ENCODE peak calls at places on chromosome 1, in seven cellular contexts. D, E, J, Q, N, P and T are unnamed samples. For H3K27me3, the result is how much of the 10 kb centered on the place peaks cover.

GRCh38 chr1:228004331-228004871 is 2.4 kb upstream of the WNT3A start:
- DNase-seq in P (peak), J (no peak), D (peak), N (no peak), Q (peak), E (no peak), T (no peak)

GRCh38 chr1:9263276-9263855 is 28.8 kb downstream of the H6PD start:
- DNase-seq in N (no peak), D (no peak), J (no peak), Q (no peak), E (no peak), P (no peak), T (no peak)

GRCh38 chr1:204478166-204478899 is 16.3 kb downstream of the PIK3C2B start:
- DNase-seq in N (no peak), J (no peak), P (no peak), E (no peak), Q (no peak), D (no peak), T (no peak)

GRCh38 chr1:160844447-160845232 is 18.0 kb downstream of the CD244 start:
- DNase-seq in E (no peak), J (no peak), Q (no peak), P (peak), D (no peak), N (no peak), T (no peak)

GRCh38 chr1:4972761-4973320 is 318.4 kb downstream of the AJAP1 start:
- DNase-seq in P (no peak), D (no peak), N (no peak), E (no peak), Q (no peak), J (no peak), T (no peak)

GRCh38 chr1:247411583-247412295 is 4.2 kb upstream of the NLRP3 start:
- DNase-seq in Q (no peak), N (no peak), P (no peak), E (no peak), D (no peak), J (no peak), T (no peak)

GRCh38 chr1:37480125-37480466 is 5.7 kb downstream of the ZC3H12A start:
- DNase-seq in D (no peak), E (no peak), P (no peak), J (no peak), Q (no peak), N (no peak), T (no peak)

GRCh38 chr1:6460349-6461236 is 5.4 kb downstream of the TNFRSF25 start:
- DNase-seq in N (no peak), J (no peak), D (no peak), Q (no peak), P (no peak), E (no peak), T (no peak)

GRCh38 chr1:203035111-203036000 is 9.1 kb downstream of the PPFIA4 start:
- DNase-seq in Q (no peak), E (no peak), N (no peak), J (no peak), P (no peak), D (peak), T (no peak)

GRCh38 chr1:186730951-186731350 is 50.7 kb upstream of the PTGS2 start:
- DNase-seq in J (no peak), D (no peak), Q (no peak), N (no peak), P (no peak), E (no peak), T (no peak)

GRCh38 chr1:222555992-222556615 is 8.2 kb upstream of the HHIPL2 start:
- DNase-seq in Q (no peak), E (peak), N (no peak), D (no peak), J (no peak), P (no peak), T (no peak)

GRCh38 chr1:158045639-158046038 is 52.2 kb downstream of the KIRREL1 start:
- DNase-seq in D (no peak), E (peak), J (peak), P (no peak), Q (peak), N (peak), T (peak)

GRCh38 chr1:23505851-23506250 is 21.9 kb upstream of the ASAP3 start:
- DNase-seq in N (no peak), J (no peak), E (no peak), P (peak), Q (no peak), D (no peak), T (no peak)

GRCh38 chr1:42379794-42380616 is 587 bp upstream of the RIMKLA start:
- DNase-seq in J (no peak), N (peak), P (peak), E (peak), D (peak), Q (peak), T (peak)

GRCh38 chr1:41599912-41600311 is 115.4 kb upstream of the EDN2 start:
- DNase-seq in J (no peak), Q (peak), N (peak), P (peak), D (no peak), E (peak), T (no peak)

GRCh38 chr1:47229884-47230691 is 1.9 kb downstream of the TAL1 start:
- DNase-seq in D (no peak), E (no peak), J (no peak), Q (no peak), P (no peak), N (no peak), T (no peak)

GRCh38 chr1:179952181-179952580 is 2.4 kb upstream of the CEP350 start:
- DNase-seq in Q (no peak), D (no peak), E (no peak), N (no peak), P (no peak), J (no peak), T (no peak)

GRCh38 chr1:161779393-161779792 is 13.3 kb downstream of the ATF6 start:
- DNase-seq in J (no peak), Q (no peak), D (no peak), P (peak), N (no peak), E (no peak), T (no peak)

GRCh38 chr1:112165375-112165774 is 175.9 kb upstream of the KCND3 start:
- DNase-seq in P (no peak), E (no peak), N (no peak), D (no peak), J (no peak), Q (peak), T (no peak)

GRCh38 chr1:93771843-93772242 is 90.2 kb upstream of the BCAR3 start:
- DNase-seq in Q (no peak), E (no peak), N (no peak), P (no peak), J (no peak), D (no peak), T (no peak)

GRCh38 chr1:236163460-236164153 is 21.3 kb downstream of the GPR137B start:
- DNase-seq in Q (peak), N (no peak), D (no peak), E (no peak), J (no peak), P (no peak), T (no peak)

GRCh38 chr1:66176012-66176715 is 357.8 kb upstream of the SGIP1 start:
- DNase-seq in J (no peak), N (no peak), E (peak), Q (peak), D (peak), P (no peak), T (peak)

GRCh38 chr1:21869620-21870121 is 57.6 kb downstream of the LDLRAD2 start:
- DNase-seq in J (no peak), E (peak), Q (no peak), N (peak), P (peak), D (no peak), T (no peak)

GRCh38 chr1:37495875-37496274 is 18.7 kb downstream of the MEAF6 start:
- DNase-seq in Q (no peak), J (no peak), N (no peak), E (no peak), D (no peak), P (no peak), T (no peak)

GRCh38 chr1:24694380-24694843 is 50.8 kb upstream of the CLIC4 start:
- DNase-seq in N (peak), E (peak), J (no peak), P (peak), Q (no peak), D (no peak), T (no peak)

GRCh38 chr1:77776007-77776725 is 3.3 kb upstream of the MIGA1 start:
- DNase-seq in J (no peak), P (peak), Q (no peak), E (peak), N (no peak), D (no peak), T (no peak)

GRCh38 chr1:27686223-27686990 is 14.4 kb upstream of the IFI6 start:
- DNase-seq in N (no peak), D (no peak), P (peak), E (no peak), J (no peak), Q (peak), T (no peak)

GRCh38 chr1:65265296-65266271 is 43.8 kb upstream of the DNAJC6 start:
- DNase-seq in E (no peak), D (peak), N (peak), P (no peak), Q (peak), J (no peak), T (no peak)

GRCh38 chr1:111559736-111560279 is 56.4 kb upstream of the ADORA3 start:
- DNase-seq in P (peak), N (peak), E (peak), Q (no peak), J (no peak), D (no peak), T (no peak)

GRCh38 chr1:156725683-156726280 is 2.5 kb upstream of the METTL25B start:
- DNase-seq in D (peak), E (peak), P (peak), J (no peak), Q (peak), N (peak), T (peak)

GRCh38 chr1:65412984-65413375 is 7.5 kb upstream of the LEPR start:
- DNase-seq in E (peak), D (no peak), J (no peak), N (peak), P (no peak), Q (no peak), T (no peak)

GRCh38 chr1:18653375-18653774 is 22.7 kb downstream of the PAX7 start:
- DNase-seq in E (no peak), N (no peak), D (no peak), Q (no peak), P (no peak), J (no peak), T (no peak)
- H3K27me3 ChIP-seq in E (under half), N (half or more), D (under half), Q (under half), P (under half), J (under half), T (half or more)

GRCh38 chr1:173870252-173871075 is 2.3 kb downstream of the ZBTB37 start:
- DNase-seq in J (no peak), P (no peak), Q (no peak), E (no peak), D (no peak), N (no peak), T (no peak)

GRCh38 chr1:173869108-173869359 is 854 bp downstream of the ZBTB37 start:
- DNase-seq in Q (no peak), E (no peak), J (no peak), N (no peak), P (peak), D (no peak), T (no peak)

GRCh38 chr1:173867753-173868265 is at the start of gene GAS5:
- DNase-seq in Q (peak), N (peak), E (peak), P (peak), D (peak), J (peak), T (peak)

GRCh38 chr1:173867141-173867752 is 542 bp downstream of the GAS5 start:
- DNase-seq in Q (no peak), P (peak), N (no peak), D (peak), E (no peak), J (no peak), T (no peak)

DNA sequence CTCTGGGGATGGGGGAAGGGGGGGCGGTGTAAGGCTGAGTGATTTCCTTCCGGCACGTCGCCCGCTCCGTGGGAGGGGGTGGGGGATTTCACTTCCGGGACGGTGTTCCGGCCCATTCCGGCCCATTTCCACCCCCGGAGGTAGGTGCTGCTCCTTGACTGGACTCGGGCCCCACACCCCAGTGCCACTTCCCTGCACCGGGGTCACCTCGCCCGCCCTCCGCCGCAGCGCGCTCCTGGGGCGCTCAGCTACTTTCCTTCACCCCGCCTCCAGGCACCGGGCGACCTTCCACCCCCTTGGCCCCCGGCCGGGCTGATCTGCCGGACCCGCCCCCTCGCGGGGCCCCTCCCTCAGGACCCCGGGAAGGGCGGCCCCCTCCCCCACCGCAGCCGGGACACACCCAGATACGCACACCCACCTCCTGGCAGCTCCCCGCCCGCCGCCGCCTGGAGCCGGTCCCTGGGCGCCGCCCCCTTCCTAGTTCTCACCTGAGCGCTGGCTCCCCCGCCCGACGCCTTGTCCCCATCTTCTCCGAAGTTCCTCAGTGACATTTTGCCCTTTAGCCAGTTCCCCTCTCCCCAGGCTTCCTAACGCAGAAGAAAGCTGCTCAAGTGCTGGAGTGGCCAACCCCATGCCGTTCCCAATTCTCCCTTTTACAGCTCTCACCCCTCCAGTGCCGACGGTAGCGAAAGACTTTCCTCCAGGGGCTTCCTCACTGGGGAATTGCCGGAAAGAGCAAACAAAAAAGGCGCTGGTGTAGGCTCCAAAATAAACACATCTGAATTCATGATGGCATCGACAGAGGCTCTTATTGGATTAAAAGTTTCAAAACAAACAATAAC is at the start of gene ZBTB37:
- DNase-seq in P (peak), J (peak), D (peak), Q (peak), E (peak), N (peak), T (peak)
- H2BK5ac ChIP-seq in P (peak), J (peak), D (peak), Q (peak), E (peak), N (peak), T (peak)

GRCh38 chr1:114105401-114105979 is 48.2 kb downstream of the SYT6 start:
- DNase-seq in E (no peak), N (no peak), J (no peak), P (no peak), D (no peak), Q (peak), T (no peak)

GRCh38 chr1:114108741-114109255 is 44.9 kb downstream of the SYT6 start:
- DNase-seq in E (no peak), P (peak), J (no peak), Q (no peak), N (peak), D (no peak), T (no peak)

GRCh38 chr1:114103992-114104391 is 49.7 kb downstream of the SYT6 start:
- DNase-seq in D (no peak), P (no peak), N (no peak), Q (no peak), J (no peak), E (no peak), T (no peak)

GRCh38 chr1:114110011-114110410 is 43.7 kb downstream of the SYT6 start:
- DNase-seq in D (no peak), E (no peak), Q (no peak), N (no peak), P (no peak), J (no peak), T (no peak)

GRCh38 chr1:114107474-114108175 is 46.0 kb downstream of the SYT6 start:
- DNase-seq in N (no peak), D (no peak), E (no peak), Q (no peak), J (no peak), P (no peak), T (no peak)
- H4K8ac ChIP-seq in N (no peak), D (no peak), E (no peak), Q (no peak), J (no peak), P (no peak), T (no peak)

GRCh38 chr1:1068077-1068373 is 6.1 kb downstream of the RNF223 start:
- DNase-seq in E (no peak), Q (no peak), P (no peak), D (no peak), J (no peak), N (no peak), T (no peak)
- H3K27me3 ChIP-seq in E (under half), Q (under half), P (under half), D (under half), J (under half), N (half or more), T (under half)

GRCh38 chr1:231926340-231926739 is 299.8 kb downstream of the DISC1 start:
- DNase-seq in P (no peak), J (no peak), D (no peak), N (no peak), E (no peak), Q (no peak), T (no peak)
- H2BK5ac ChIP-seq in P (no peak), J (no peak), D (no peak), N (no peak), E (no peak), Q (no peak), T (no peak)

GRCh38 chr1:207842506-207842905 is 68.4 kb downstream of the CD34 start:
- DNase-seq in J (no peak), E (no peak), Q (no peak), P (no peak), D (no peak), N (no peak), T (no peak)
- H4K8ac ChIP-seq in J (no peak), E (no peak), Q (no peak), P (no peak), D (no peak), N (no peak), T (no peak)

DNA sequence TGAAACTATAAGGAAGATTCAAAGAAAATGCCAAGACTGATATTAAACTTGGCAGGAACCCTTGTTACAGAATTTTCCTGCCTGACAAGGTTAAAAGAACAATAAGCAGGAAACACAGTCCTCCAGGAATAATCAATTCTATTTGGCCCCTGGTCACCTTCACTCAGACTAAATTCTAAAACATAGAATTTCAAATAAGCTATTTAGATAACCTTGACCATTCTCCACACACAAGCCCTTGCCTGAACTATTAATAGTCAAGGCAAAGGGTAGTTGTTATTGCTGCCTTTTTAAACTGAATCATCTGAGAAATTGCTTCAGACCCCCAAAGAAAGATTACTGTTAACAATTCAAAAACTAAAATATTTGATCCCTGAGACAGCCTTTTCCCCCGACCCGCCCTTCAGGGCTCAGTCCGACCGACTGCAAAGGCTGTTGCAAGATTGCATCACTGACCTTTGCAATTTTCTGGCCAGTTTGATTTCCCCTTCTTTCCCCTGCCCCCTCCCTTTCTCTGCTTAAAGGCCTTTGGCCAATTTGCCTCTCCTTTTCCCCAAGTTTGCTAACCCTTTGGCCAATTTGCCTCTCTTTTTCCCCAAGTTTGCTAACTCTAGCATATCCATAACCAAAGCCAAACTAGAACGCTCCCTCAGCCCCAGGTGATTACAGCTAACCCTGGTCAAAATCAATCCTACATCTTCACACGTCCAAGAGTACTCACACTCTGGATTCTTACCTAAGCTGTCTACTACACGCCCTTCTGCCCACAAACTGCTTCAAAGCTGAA is 1.4 kb upstream of the G0S2 start:
- DNase-seq in E (no peak), D (no peak), J (no peak), Q (peak), N (no peak), P (peak), T (no peak)
- H3K27me3 ChIP-seq in E (under half), D (under half), J (under half), Q (under half), N (under half), P (under half), T (under half)

GRCh38 chr1:13860023-13860422 is 160.0 kb downstream of the PRDM2 start:
- DNase-seq in J (no peak), P (no peak), N (no peak), Q (no peak), E (no peak), D (no peak), T (no peak)

GRCh38 chr1:13851726-13852125 is 151.7 kb downstream of the PRDM2 start:
- DNase-seq in Q (no peak), N (no peak), E (no peak), J (no peak), D (no peak), P (no peak), T (no peak)

GRCh38 chr1:13855554-13855953 is 155.6 kb downstream of the PRDM2 start:
- DNase-seq in N (no peak), E (no peak), J (no peak), Q (no peak), D (no peak), P (no peak), T (no peak)
- H2BK5ac ChIP-seq in N (no peak), E (no peak), J (no peak), Q (no peak), D (no peak), P (no peak), T (no peak)